ENCODE peak calls at places on chromosomes 16 and 17, in six cellular contexts. K is testis, T is lung, O is neural progenitor cell, R is heart left ventricle, F is cardiac muscle cell. W is an unnamed sample. For H3K36me3, the result is how much of the 10 kb centered on the place peaks cover.

GRCh38 chr17:73232587-73233373 is 28.9 kb downstream of the CPSF4L start:
- DNase-seq in K (peak), F (peak), T (no peak), R (peak), O (peak), W (no peak)

GRCh38 chr16:73025506-73026131 is 22.3 kb downstream of the ZFHX3 start:
- DNase-seq in F (no peak), T (no peak), O (no peak), K (no peak), R (no peak), W (no peak)

GRCh38 chr16:23920899-23921298 is 85.1 kb downstream of the PRKCB start:
- DNase-seq in F (no peak), K (no peak), O (no peak), R (no peak), T (no peak), W (no peak)

GRCh38 chr17:81807210-81807719 is 3.3 kb downstream of the GCGR start:
- DNase-seq in T (no peak), O (no peak), R (no peak), K (no peak), F (no peak), W (no peak)

GRCh38 chr17:57104461-57105175 is 19.6 kb downstream of the AKAP1 start:
- DNase-seq in K (no peak), R (no peak), F (no peak), T (no peak), O (no peak), W (no peak)

GRCh38 chr17:29136998-29137730 is 43.0 kb downstream of the MYO18A start:
- DNase-seq in R (no peak), T (no peak), O (no peak), K (no peak), F (no peak), W (no peak)

GRCh38 chr17:17555906-17556305 is 35.6 kb downstream of the PEMT start:
- DNase-seq in T (no peak), O (no peak), K (no peak), R (no peak), F (no peak), W (no peak)

GRCh38 chr16:70529051-70529777 is 5.6 kb downstream of the SF3B3 start:
- DNase-seq in R (no peak), K (no peak), T (no peak), F (no peak), O (no peak), W (no peak)

GRCh38 chr16:71526111-71526998 is at the start of gene CHST4:
- DNase-seq in O (peak), T (no peak), K (no peak), F (peak), R (no peak), W (no peak)

GRCh38 chr17:47305302-47305923 is 18.3 kb upstream of the EFCAB13 start:
- DNase-seq in K (no peak), O (no peak), R (no peak), T (no peak), F (no peak), W (no peak)

GRCh38 chr17:16371742-16372141 is 9.1 kb upstream of the UBB start:
- DNase-seq in R (peak), O (no peak), K (no peak), F (no peak), T (no peak), W (no peak)

GRCh38 chr16:72723781-72724180 is 324.1 kb downstream of the ZFHX3 start:
- DNase-seq in O (no peak), F (no peak), R (no peak), T (no peak), K (no peak), W (no peak)

GRCh38 chr16:48335961-48336360 is 49.3 kb downstream of the SIAH1 start:
- DNase-seq in F (no peak), R (no peak), O (no peak), T (no peak), K (no peak), W (no peak)

GRCh38 chr17:56785396-56785795 is 48.3 kb downstream of the C17orf67 start:
- DNase-seq in K (no peak), R (no peak), O (no peak), F (no peak), T (no peak), W (no peak)

GRCh38 chr17:72699566-72699965 is 392.9 kb downstream of the SLC39A11 start:
- DNase-seq in R (no peak), O (no peak), K (peak), F (no peak), T (no peak), W (no peak)

GRCh38 chr17:31428512-31428911 is 37.0 kb downstream of the RAB11FIP4 start:
- DNase-seq in R (no peak), F (no peak), K (no peak), O (no peak), T (no peak), W (no peak)

GRCh38 chr16:22878955-22879354 is 65.0 kb downstream of the HS3ST2 start:
- DNase-seq in K (no peak), R (no peak), O (no peak), T (no peak), F (no peak), W (no peak)

GRCh38 chr17:74860229-74860998 is 729 bp upstream of the GRIN2C start:
- DNase-seq in O (peak), T (no peak), R (no peak), F (no peak), K (no peak), W (no peak)

GRCh38 chr16:28873543-28874201 is 4.6 kb upstream of the ATP2A1 start:
- DNase-seq in K (no peak), R (no peak), T (no peak), O (peak), F (no peak), W (no peak)

GRCh38 chr17:48441231-48441711 is 11.3 kb upstream of the SKAP1 start:
- DNase-seq in F (no peak), K (no peak), R (no peak), O (no peak), T (no peak), W (no peak)

GRCh38 chr16:56279914-56280313 is 88.6 kb downstream of the GNAO1 start:
- DNase-seq in R (no peak), F (no peak), K (no peak), T (no peak), O (no peak), W (no peak)

GRCh38 chr16:29963021-29963743 is 1.3 kb downstream of the TMEM219 start:
- DNase-seq in F (no peak), O (no peak), T (no peak), R (no peak), K (no peak), W (no peak)

GRCh38 chr16:23378921-23379320 is 74.1 kb downstream of the COG7 start:
- DNase-seq in O (no peak), K (no peak), F (no peak), R (no peak), T (no peak), W (no peak)

GRCh38 chr16:78240459-78241222 is 141.2 kb downstream of the WWOX start:
- DNase-seq in F (no peak), R (no peak), O (peak), T (peak), K (no peak), W (no peak)

GRCh38 chr16:11742041-11742535 is 569 bp downstream of the TXNDC11 start:
- DNase-seq in T (peak), K (peak), R (peak), O (no peak), F (no peak), W (peak)

GRCh38 chr16:50642349-50642748 is 38.8 kb downstream of the SNX20 start:
- DNase-seq in T (no peak), R (no peak), K (no peak), O (no peak), F (no peak), W (no peak)

GRCh38 chr17:58120195-58120822 is 27.9 kb upstream of the OR4D1 start:
- DNase-seq in K (peak), T (no peak), F (peak), O (peak), R (peak), W (no peak)

GRCh38 chr16:56357291-56357764 is 68.0 kb downstream of the AMFR start:
- DNase-seq in R (peak), T (no peak), F (no peak), K (peak), O (peak), W (peak)

GRCh38 chr16:69724981-69725479 is 1.3 kb downstream of the NQO1 start:
- DNase-seq in T (no peak), R (no peak), F (no peak), O (no peak), K (no peak), W (no peak)

GRCh38 chr17:19464033-19465026 is 53.3 kb downstream of the RNF112 start:
- DNase-seq in R (no peak), T (no peak), F (no peak), K (peak), O (no peak), W (no peak)

GRCh38 chr17:29295420-29295819 is 1.5 kb upstream of the NUFIP2 start:
- DNase-seq in F (no peak), K (no peak), O (no peak), T (no peak), R (no peak), W (no peak)

GRCh38 chr16:50451951-50452508 is 83.2 kb upstream of the BRD7 start:
- DNase-seq in R (no peak), O (no peak), K (no peak), F (no peak), T (no peak), W (no peak)

GRCh38 chr17:18981642-18982424 is 22.7 kb downstream of the FAM83G start:
- DNase-seq in T (no peak), K (no peak), F (no peak), O (peak), R (no peak), W (no peak)

GRCh38 chr17:62802531-62803205 is 5.4 kb downstream of the MARCHF10 start:
- DNase-seq in T (no peak), R (no peak), K (no peak), F (no peak), O (no peak), W (no peak)

GRCh38 chr17:4931974-4932373 is at the start of gene GP1BA:
- DNase-seq in T (no peak), F (no peak), O (no peak), R (no peak), K (no peak), W (no peak)

GRCh38 chr17:65554568-65555223 is 6.8 kb downstream of the AXIN2 start:
- DNase-seq in K (no peak), O (peak), R (peak), F (peak), T (no peak), W (peak)

GRCh38 chr16:29784901-29785500 is 5.5 kb upstream of the KIF22 start:
- DNase-seq in K (peak), F (peak), T (peak), O (peak), R (peak), W (peak)

GRCh38 chr16:3138823-3139426 is 4.1 kb downstream of the ZNF213 start:
- DNase-seq in F (no peak), R (no peak), O (no peak), K (no peak), T (no peak), W (no peak)

GRCh38 chr17:67040652-67041051 is 3.7 kb upstream of the CACNG1 start:
- DNase-seq in K (no peak), F (no peak), R (no peak), O (no peak), T (no peak), W (no peak)

GRCh38 chr17:36008998-36009665 is 7.8 kb upstream of the CCL15 start:
- DNase-seq in F (no peak), O (no peak), R (no peak), K (peak), T (no peak), W (no peak)

GRCh38 chr17:14203392-14203791 is 33.3 kb downstream of the CDRT15 start:
- DNase-seq in T (no peak), F (no peak), R (no peak), O (peak), K (no peak), W (no peak)
- TF ChIP-seq CTCF in T (no peak), F (peak), R (peak), O (peak), K (peak), W (peak)

DNA sequence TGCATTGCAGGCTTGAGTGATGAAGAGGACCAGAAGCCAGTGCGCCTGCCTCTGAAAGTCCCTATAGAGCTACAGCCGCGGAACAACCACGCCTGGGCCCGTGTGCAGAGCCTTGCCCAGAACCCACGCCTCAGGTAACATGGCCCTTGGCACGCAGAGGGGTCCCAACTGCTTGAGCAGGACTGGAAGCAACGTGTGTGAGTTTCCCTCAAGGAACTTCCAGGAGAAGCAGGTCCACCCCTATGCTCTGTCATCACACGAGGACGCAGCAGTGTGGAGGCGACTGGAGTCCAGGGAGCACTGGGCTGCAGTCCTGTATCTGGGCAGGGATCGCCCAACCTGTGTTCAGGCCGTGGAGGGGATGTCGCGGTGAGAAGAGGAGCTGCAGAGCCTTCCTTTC is 25.1 kb upstream of the JPT2 start:
- DNase-seq in R (no peak), F (no peak), T (no peak), K (no peak), O (no peak), W (no peak)
- H3K36me3 ChIP-seq in R (under half), F (under half), T (half or more), K (under half), O (under half), W (half or more)

GRCh38 chr16:57628782-57629181 is 352 bp downstream of the ADGRG1 start:
- DNase-seq in K (no peak), F (no peak), T (no peak), O (no peak), R (no peak), W (no peak)

GRCh38 chr16:57629516-57630401 is 1.3 kb downstream of the ADGRG1 start:
- DNase-seq in R (no peak), F (no peak), O (no peak), K (no peak), T (no peak), W (no peak)

GRCh38 chr16:57626420-57627170 is 1.8 kb upstream of the ADGRG1 start:
- DNase-seq in K (no peak), F (no peak), R (peak), O (no peak), T (no peak), W (no peak)

GRCh38 chr16:57627184-57627871 is 1.1 kb upstream of the ADGRG1 start:
- DNase-seq in T (no peak), R (peak), O (peak), F (peak), K (no peak), W (no peak)

GRCh38 chr16:57628008-57628781 is at the start of gene ADGRG1:
- DNase-seq in K (peak), T (peak), O (peak), F (peak), R (peak), W (peak)
- TF ChIP-seq CTCF in K (no peak), T (no peak), O (peak), F (peak), R (peak), W (peak)

GRCh38 chr17:2695243-2695960 is 16.2 kb downstream of the CLUH start:
- DNase-seq in F (no peak), T (no peak), O (no peak), K (peak), R (no peak), W (no peak)

GRCh38 chr17:2697611-2698162 is 13.9 kb downstream of the CLUH start:
- DNase-seq in O (no peak), T (no peak), K (peak), R (peak), F (no peak), W (no peak)

GRCh38 chr17:2693561-2694380 is 17.8 kb downstream of the CLUH start:
- DNase-seq in F (no peak), K (peak), T (no peak), R (no peak), O (no peak), W (no peak)

GRCh38 chr17:2694381-2695242 is 17.0 kb downstream of the CLUH start:
- DNase-seq in T (no peak), K (peak), O (no peak), F (no peak), R (no peak), W (no peak)

GRCh38 chr17:2695961-2696760 is 15.4 kb downstream of the CLUH start:
- DNase-seq in R (no peak), F (no peak), O (no peak), T (no peak), K (peak), W (no peak)
- H3K36me3 ChIP-seq in R (under half), F (under half), O (under half), T (half or more), K (under half), W (half or more)

DNA sequence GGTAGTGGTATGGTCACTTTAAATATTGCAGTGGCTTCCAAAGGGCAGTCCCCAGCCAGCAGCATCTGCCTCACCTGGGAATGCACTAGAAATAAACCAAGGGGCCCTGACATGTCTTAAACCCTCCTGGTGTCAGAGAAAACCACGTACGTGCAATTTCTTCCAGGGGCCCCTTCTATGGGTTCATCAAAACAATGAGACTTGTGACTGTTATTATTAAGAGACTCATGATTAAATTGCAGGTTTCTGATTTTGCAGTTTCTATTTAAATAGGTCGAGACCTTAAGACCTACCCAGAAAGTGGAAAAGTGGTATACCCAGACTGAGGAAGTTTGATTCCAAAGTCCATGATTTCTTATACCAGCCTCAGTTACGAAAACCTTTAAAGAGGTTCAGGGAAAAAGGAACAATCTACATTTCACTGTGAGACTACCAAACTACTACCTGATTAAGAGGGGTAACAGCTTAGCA is 746 bp upstream of the POLG2 start:
- DNase-seq in T (no peak), F (no peak), O (no peak), R (no peak), K (no peak), W (no peak)
- TF ChIP-seq CTCF in T (no peak), F (no peak), O (no peak), R (no peak), K (no peak), W (no peak)

GRCh38 chr17:61412860-61413653 is 13.4 kb downstream of the TBX2 start:
- DNase-seq in O (peak), F (peak), K (no peak), T (peak), R (peak), W (no peak)

GRCh38 chr17:61410555-61411089 is 11.0 kb downstream of the TBX2 start:
- DNase-seq in T (peak), R (peak), F (peak), K (peak), O (peak), W (peak)

GRCh38 chr17:61413654-61414133 is 14.1 kb downstream of the TBX2 start:
- DNase-seq in T (peak), F (no peak), K (no peak), R (no peak), O (no peak), W (no peak)

GRCh38 chr17:61411114-61411943 is 11.7 kb downstream of the TBX2 start:
- DNase-seq in O (peak), T (no peak), K (no peak), R (peak), F (peak), W (no peak)

DNA sequence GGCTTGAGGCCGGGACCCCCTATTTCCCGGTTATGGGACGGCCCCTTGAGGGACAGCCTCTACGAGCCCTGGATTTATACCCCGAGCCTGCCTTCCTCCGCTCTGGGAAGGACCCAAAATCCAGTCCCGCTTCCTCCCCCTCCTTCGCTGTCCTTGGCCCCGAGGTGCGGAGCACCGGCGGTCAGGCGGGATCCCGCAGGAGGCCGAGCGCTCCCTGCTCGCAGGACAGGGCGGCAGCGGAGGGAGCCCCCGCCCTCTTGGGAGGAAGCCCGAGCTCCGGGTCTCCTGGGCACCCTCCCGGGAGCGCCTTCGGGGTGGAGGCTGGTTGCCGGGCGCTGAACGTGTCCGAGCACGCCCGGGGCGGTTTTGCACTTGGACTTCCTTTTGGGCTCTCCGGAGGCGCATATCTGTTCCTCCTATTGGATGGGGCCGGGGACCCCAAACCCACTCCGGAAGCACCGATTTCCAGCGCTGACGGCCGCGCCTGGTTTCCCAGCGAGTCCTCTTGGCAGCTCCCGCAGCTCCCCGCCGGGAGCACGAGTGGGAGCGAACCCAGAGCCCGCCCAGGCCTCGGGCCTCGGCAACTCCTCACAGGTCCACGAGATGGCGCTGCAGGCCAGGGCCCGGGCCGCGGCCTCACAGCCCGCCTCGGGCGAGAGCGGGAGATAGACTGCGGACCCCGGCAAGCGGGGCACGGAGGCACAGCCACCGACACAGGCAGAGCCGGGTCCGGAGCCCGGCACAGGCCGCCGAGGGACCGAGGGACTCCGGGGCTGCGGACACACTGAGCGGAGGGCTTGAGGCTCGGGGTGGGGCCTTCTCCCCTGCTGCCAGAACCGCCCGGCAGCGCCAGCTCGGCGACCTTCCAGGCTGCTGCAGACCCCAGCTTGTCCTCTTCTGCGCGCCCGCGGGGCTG is 12.6 kb downstream of the TBX2 start:
- DNase-seq in R (peak), K (peak), F (peak), T (peak), O (peak), W (peak)
- H3K36me3 ChIP-seq in R (under half), K (under half), F (under half), T (under half), O (under half), W (under half)

W was measured in left ventricle myocardium inferior.